ENCODE peak calls at places on chromosomes 2 and 18, in nine cellular contexts. X is effector memory CD4-positive, alpha-beta T cell; T is colonic mucosa; S is neuronal stem cell; B is HFF-Myc; V is CD8-positive, alpha-beta T cell; D is BE2C; W is spleen; Z is left ventricle myocardium inferior. Y is an unnamed sample.

GRCh38 chr2:108640731-108641130 is 78.6 kb upstream of the RANBP2 start:
- DNase-seq in X (no peak), T (no peak), S (no peak), B (no peak), V (no peak), D (no peak), W (no peak), Z (no peak), Y (no peak)

GRCh38 chr2:41954304-41955291 is 93.2 kb upstream of the PKDCC start:
- DNase-seq in X (no peak), T (no peak), S (no peak), B (no peak), V (no peak), D (peak; percentile 73), W (no peak), Z (no peak), Y (no peak)

GRCh38 chr2:44748-45341 is 1.5 kb downstream of the FAM110C start:
- DNase-seq in X (no peak), T (peak; percentile 78), S (no peak), B (no peak), V (no peak), D (no peak), W (no peak), Z (no peak), Y (peak; percentile 60)

GRCh38 chr2:138182913-138183312 is 218.6 kb downstream of the HNMT start:
- DNase-seq in X (no peak), T (no peak), S (no peak), B (no peak), V (no peak), D (no peak), W (no peak), Z (no peak), Y (no peak)

GRCh38 chr18:34803877-34804276 is 93.8 kb downstream of the DTNA start:
- DNase-seq in X (no peak), T (no peak), S (no peak), B (no peak), V (no peak), D (no peak), W (no peak), Z (no peak), Y (no peak)

GRCh38 chr2:240782886-240783818 is 36.9 kb downstream of the KIF1A start:
- DNase-seq in X (no peak), T (no peak), S (no peak), B (no peak), V (no peak), D (no peak), W (peak; percentile 67), Z (peak; percentile 11), Y (no peak)

GRCh38 chr2:150783896-150784295 is 296.4 kb upstream of the RND3 start:
- DNase-seq in X (no peak), T (no peak), S (no peak), B (no peak), V (no peak), D (no peak), W (no peak), Z (no peak), Y (no peak)

GRCh38 chr2:25304339-25304728 is 37.4 kb downstream of the DNMT3A start:
- DNase-seq in X (no peak), T (no peak), S (no peak), B (no peak), V (no peak), D (no peak), W (no peak), Z (no peak), Y (peak; percentile 70)

DNA sequence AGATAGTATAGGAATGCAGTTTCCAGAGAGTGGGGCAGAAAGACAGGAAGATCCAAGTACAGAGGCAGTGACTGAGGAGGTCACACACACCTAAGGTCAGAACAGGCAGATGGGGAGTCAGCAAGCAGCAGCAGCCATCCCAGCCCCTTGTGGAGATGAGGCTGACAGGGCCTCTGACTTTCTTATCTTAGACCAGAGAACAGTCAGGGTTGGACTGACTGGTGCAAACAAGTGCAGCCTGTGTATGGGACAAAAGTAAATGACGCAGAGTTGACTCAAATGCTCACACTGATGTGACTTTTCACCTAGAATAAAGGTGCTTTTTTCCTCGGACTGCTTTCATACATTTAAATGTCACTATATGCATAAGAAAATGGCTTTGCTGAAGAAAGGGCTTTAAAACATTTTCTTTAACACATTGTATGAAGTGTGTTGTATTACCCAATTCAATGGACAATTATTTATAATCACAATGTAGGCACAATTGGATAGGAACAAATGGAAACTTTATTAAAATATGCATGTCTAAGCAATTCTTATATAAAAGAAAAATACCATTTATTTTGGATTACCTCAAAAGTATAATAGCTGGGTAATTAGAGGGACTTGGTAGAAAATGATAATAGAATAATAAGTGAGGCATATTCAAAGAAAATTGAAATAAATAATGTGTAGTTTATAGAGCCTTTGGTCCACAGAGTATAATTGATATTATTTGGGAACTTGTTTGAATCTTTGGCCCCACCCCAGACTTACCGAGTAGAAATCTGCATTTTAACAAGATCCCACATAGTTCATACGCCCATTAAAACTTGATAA is 1321.5 kb upstream of the CELF4 start:
- DNase-seq in X (no peak), T (no peak), S (no peak), B (no peak), V (no peak), D (no peak), W (no peak), Z (no peak), Y (no peak)
- H3K4me3 ChIP-seq in X (no peak overlapping the region), T (no peak overlapping the region), S (no peak overlapping the region), B (no peak overlapping the region), V (no peak overlapping the region), D (no peak overlapping the region), W (no peak overlapping the region), Z (no peak overlapping the region), Y (no peak overlapping the region)

GRCh38 chr2:177164131-177164530 is 48.5 kb upstream of the HNRNPA3 start:
- DNase-seq in X (no peak), T (no peak), S (no peak), B (no peak), V (no peak), D (no peak), W (no peak), Z (no peak), Y (no peak)

GRCh38 chr2:177165103-177165583 is 47.5 kb upstream of the HNRNPA3 start:
- DNase-seq in X (no peak), T (peak; percentile 59), S (no peak), B (no peak), V (no peak), D (peak; percentile 24), W (no peak), Z (no peak), Y (no peak)

GRCh38 chr2:177169810-177170514 is 42.6 kb upstream of the HNRNPA3 start:
- DNase-seq in X (no peak), T (no peak), S (no peak), B (no peak), V (no peak), D (no peak), W (no peak), Z (no peak), Y (no peak)

GRCh38 chr2:177164584-177165052 is 48.0 kb upstream of the HNRNPA3 start:
- DNase-seq in X (peak; percentile 63), T (peak; percentile 92), S (peak; percentile 72), B (no peak), V (peak; percentile 70), D (peak; percentile 70), W (peak; percentile 90), Z (peak; percentile 80), Y (peak; percentile 68)

DNA sequence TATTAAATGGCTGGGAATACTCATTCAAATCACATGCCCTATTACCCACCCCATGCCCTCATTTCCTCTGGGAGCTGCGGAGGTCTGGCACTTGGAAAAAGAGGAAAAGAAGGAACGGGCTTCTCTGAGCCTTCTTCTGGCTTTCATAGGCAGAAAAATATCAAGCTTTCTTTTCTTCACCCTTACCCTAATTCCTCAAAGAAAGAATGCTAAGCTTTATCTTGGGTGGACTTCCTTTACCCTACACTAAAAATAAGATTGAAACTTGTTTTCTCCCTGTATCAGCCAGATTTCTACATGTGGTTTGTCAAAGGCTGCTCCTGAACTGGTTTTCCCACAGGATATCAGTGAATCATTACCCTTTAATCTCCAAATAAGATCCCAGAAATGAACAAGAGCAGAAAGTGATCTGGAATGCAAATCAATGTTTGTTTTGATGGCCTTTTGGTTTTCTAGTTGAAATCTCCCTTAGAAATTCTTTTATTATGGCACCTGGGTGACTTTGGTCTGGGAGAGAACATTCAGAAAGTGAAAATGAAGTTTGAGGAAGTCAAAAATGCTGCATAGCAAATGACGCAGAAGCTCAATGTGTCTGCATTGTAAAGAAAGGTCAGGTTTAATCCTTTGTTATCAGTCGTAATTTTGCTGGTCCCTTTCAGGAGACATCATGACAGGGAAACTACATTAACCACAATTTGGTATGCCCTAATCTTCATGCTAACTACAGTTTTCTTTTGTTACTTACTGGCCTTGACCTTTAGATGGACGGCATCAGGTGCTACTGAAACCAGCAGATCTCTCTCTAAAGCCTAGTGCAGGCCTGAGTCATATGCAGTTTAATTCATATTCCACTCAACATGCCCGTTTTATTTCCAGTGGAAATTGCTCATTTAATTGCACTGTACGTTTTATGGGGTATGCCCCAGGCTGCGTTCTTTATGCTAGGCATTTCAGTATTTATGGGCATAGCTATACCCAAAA is 46.6 kb upstream of the HNRNPA3 start:
- DNase-seq in X (no peak), T (peak; percentile 50), S (no peak), B (no peak), V (no peak), D (peak; percentile 28), W (no peak), Z (no peak), Y (no peak)
- H3K4me3 ChIP-seq in X (peak overlapping the region; percentile 13), T (peak overlapping the region; percentile 8), S (no peak overlapping the region), B (no peak overlapping the region), V (peak overlapping the region; percentile 16), D (peak overlapping the region; percentile 53), W (peak overlapping the region; percentile 56), Z (peak overlapping the region; percentile 62), Y (no peak overlapping the region)

DNA sequence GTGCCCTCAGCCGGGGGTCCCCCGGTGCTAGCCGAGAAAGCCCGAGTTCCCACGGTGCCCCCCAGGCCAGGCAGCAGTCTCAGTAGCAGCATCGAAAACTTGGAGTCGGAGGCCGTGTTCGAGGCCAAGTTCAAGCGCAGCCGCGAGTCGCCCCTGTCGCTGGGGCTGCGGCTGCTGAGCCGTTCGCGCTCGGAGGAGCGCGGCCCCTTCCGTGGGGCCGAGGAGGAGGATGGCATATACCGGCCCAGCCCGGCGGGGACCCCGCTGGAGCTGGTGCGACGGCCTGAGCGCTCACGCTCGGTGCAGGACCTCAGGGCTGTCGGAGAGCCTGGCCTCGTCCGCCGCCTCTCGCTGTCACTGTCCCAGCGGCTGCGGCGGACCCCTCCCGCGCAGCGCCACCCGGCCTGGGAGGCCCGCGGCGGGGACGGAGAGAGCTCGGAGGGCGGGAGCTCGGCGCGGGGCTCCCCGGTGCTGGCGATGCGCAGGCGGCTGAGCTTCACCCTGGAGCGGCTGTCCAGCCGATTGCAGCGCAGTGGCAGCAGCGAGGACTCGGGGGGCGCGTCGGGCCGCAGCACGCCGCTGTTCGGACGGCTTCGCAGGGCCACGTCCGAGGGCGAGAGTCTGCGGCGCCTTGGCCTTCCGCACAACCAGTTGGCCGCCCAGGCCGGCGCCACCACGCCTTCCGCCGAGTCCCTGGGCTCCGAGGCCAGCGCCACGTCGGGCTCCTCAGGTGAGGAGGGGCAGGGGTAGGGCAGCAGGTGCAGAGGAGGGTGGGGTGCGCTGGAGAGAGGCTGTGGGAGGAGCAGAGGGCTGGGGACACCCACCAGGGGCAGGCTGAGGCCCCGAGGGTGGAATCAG is 14.1 kb upstream of the GMPPA start:
- DNase-seq in X (no peak), T (no peak), S (no peak), B (no peak), V (no peak), D (no peak), W (no peak), Z (no peak), Y (peak; percentile 88)
- H3K4me3 ChIP-seq in X (peak overlapping the region; percentile 50), T (no peak overlapping the region), S (no peak overlapping the region), B (no peak overlapping the region), V (peak overlapping the region; percentile 45), D (no peak overlapping the region), W (peak overlapping the region; percentile 60), Z (peak overlapping the region; percentile 48), Y (peak overlapping the region; percentile 12)

DNA sequence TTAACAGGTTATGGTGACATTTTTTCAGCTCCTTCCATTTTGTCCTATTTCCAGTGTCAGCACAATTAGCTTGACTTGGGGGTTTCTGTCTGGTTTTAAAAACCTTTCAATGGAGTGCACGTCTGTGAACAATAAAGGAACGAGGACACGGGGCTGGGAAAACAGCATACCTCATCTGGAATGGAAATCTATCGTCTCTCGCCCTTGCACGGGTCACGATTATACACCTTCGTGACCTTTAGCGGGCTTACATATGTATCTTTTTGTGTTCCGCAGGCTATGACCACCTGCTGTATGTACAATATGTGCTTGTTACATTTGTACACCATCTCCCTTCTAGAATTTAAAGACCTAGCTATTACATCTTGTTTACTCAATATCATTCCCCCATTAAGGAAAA is 2.3 kb upstream of the ZNF532 start:
- DNase-seq in X (no peak), T (no peak), S (no peak), B (no peak), V (no peak), D (no peak), W (no peak), Z (no peak), Y (no peak)
- H3K4me3 ChIP-seq in X (no peak overlapping the region), T (no peak overlapping the region), S (no peak overlapping the region), B (peak overlapping the region; percentile 51), V (no peak overlapping the region), D (peak overlapping the region; percentile 69), W (peak overlapping the region; percentile 70), Z (peak overlapping the region; percentile 73), Y (peak overlapping the region; percentile 66)

Y was measured in H7.